ENCODE peak calls at places on chromosomes 13 and 19, in seven cellular contexts. Y, F, D, B, W, S and N are unnamed samples.

GRCh38 chr19:41341669-41342490 is 11.8 kb downstream of the TGFB1 start:
- DNase-seq in Y (no peak), F (no peak), D (no peak), B (no peak), W (no peak), S (no peak), N (no peak)

GRCh38 chr19:41705393-41706174 is 2.8 kb upstream of the CEACAM5 start:
- DNase-seq in Y (peak), F (no peak), D (peak), B (no peak), W (peak), S (peak), N (no peak)

GRCh38 chr19:13997637-13997962 is 8.5 kb downstream of the RFX1 start:
- DNase-seq in Y (no peak), F (no peak), D (no peak), B (no peak), W (no peak), S (no peak), N (no peak)

GRCh38 chr19:6479836-6480398 is 1.7 kb downstream of the DENND1C start:
- DNase-seq in Y (no peak), F (no peak), D (no peak), B (no peak), W (no peak), S (no peak), N (no peak)

GRCh38 chr19:5308471-5309437 is 31.9 kb downstream of the PTPRS start:
- DNase-seq in Y (peak), F (peak), D (no peak), B (peak), W (peak), S (no peak), N (peak)

GRCh38 chr13:74134777-74135305 is 637 bp upstream of the KLF12 start:
- DNase-seq in Y (no peak), F (no peak), D (peak), B (no peak), W (peak), S (no peak), N (no peak)

GRCh38 chr19:16518483-16519229 is 22.5 kb downstream of the C19orf44 start:
- DNase-seq in Y (no peak), F (no peak), D (no peak), B (no peak), W (no peak), S (no peak), N (no peak)

GRCh38 chr19:38193445-38193844 is 30.6 kb downstream of the DPF1 start:
- DNase-seq in Y (no peak), F (no peak), D (no peak), B (no peak), W (no peak), S (no peak), N (no peak)

GRCh38 chr19:49767380-49767779 is 579 bp downstream of the AP2A1 start:
- DNase-seq in Y (no peak), F (no peak), D (no peak), B (no peak), W (no peak), S (no peak), N (no peak)

GRCh38 chr19:32866564-32867265 is 2.9 kb downstream of the SLC7A9 start:
- DNase-seq in Y (no peak), F (no peak), D (no peak), B (no peak), W (peak), S (no peak), N (no peak)

GRCh38 chr13:48782429-48782840 is 128.7 kb downstream of the CYSLTR2 start:
- DNase-seq in Y (no peak), F (no peak), D (no peak), B (no peak), W (no peak), S (no peak), N (no peak)

GRCh38 chr19:40623403-40624239 is 22.5 kb downstream of the LTBP4 start:
- DNase-seq in Y (peak), F (no peak), D (no peak), B (no peak), W (no peak), S (no peak), N (no peak)

GRCh38 chr19:3338541-3339181 is 27.7 kb upstream of the NFIC start:
- DNase-seq in Y (no peak), F (no peak), D (peak), B (no peak), W (peak), S (peak), N (no peak)

GRCh38 chr13:83622422-83622784 is 259.9 kb downstream of the SLITRK1 start:
- DNase-seq in Y (no peak), F (no peak), D (no peak), B (no peak), W (no peak), S (no peak), N (no peak)

GRCh38 chr13:57073983-57074382 is 66.7 kb upstream of the PRR20A start:
- DNase-seq in Y (no peak), F (no peak), D (no peak), B (no peak), W (no peak), S (no peak), N (no peak)

GRCh38 chr13:65260938-65261880 is 1968.9 kb downstream of the PCDH9 start:
- DNase-seq in Y (no peak), F (no peak), D (no peak), B (no peak), W (no peak), S (no peak), N (no peak)

GRCh38 chr13:68023838-68024581 is 793.9 kb upstream of the PCDH9 start:
- DNase-seq in Y (no peak), F (no peak), D (no peak), B (no peak), W (no peak), S (no peak), N (no peak)

GRCh38 chr13:101059803-101060202 is 356.5 kb downstream of the NALCN start:
- DNase-seq in Y (no peak), F (no peak), D (no peak), B (no peak), W (no peak), S (no peak), N (no peak)

GRCh38 chr19:48474084-48474592 is 5.0 kb downstream of the CYTH2 start:
- DNase-seq in Y (no peak), F (no peak), D (no peak), B (no peak), W (no peak), S (no peak), N (no peak)

GRCh38 chr13:26983533-26984315 is 187.9 kb downstream of the USP12 start:
- DNase-seq in Y (no peak), F (no peak), D (no peak), B (no peak), W (peak), S (no peak), N (no peak)

GRCh38 chr13:30429721-30430694 is 7.7 kb downstream of the UBE2L5 start:
- DNase-seq in Y (peak), F (peak), D (peak), B (no peak), W (no peak), S (no peak), N (no peak)

GRCh38 chr19:40598918-40599307 is 2.3 kb upstream of the LTBP4 start:
- DNase-seq in Y (no peak), F (no peak), D (no peak), B (no peak), W (peak), S (no peak), N (no peak)

GRCh38 chr13:49655906-49656305 is 27.6 kb downstream of the ARL11 start:
- DNase-seq in Y (peak), F (no peak), D (no peak), B (no peak), W (no peak), S (no peak), N (no peak)

GRCh38 chr13:30696278-30697176 is 38.8 kb upstream of the ALOX5AP start:
- DNase-seq in Y (peak), F (no peak), D (peak), B (no peak), W (peak), S (no peak), N (peak)

GRCh38 chr13:25882732-25883357 is 169.0 kb downstream of the SHISA2 start:
- DNase-seq in Y (no peak), F (no peak), D (no peak), B (no peak), W (no peak), S (peak), N (no peak)

GRCh38 chr13:27631156-27631555 is 9.5 kb downstream of the POLR1D start:
- DNase-seq in Y (no peak), F (no peak), D (no peak), B (no peak), W (no peak), S (no peak), N (no peak)

GRCh38 chr19:45011959-45012358 is 10.7 kb downstream of the RELB start:
- DNase-seq in Y (no peak), F (no peak), D (no peak), B (no peak), W (no peak), S (no peak), N (no peak)

GRCh38 chr19:30519607-30520205 is 147.5 kb downstream of the ZNF536 start:
- DNase-seq in Y (no peak), F (no peak), D (no peak), B (no peak), W (no peak), S (no peak), N (no peak)

GRCh38 chr13:45833242-45833641 is 18.3 kb downstream of the SIAH3 start:
- DNase-seq in Y (no peak), F (no peak), D (no peak), B (no peak), W (no peak), S (no peak), N (no peak)

GRCh38 chr13:48908381-48909087 is 67.2 kb upstream of the FNDC3A start:
- DNase-seq in Y (peak), F (peak), D (no peak), B (no peak), W (no peak), S (no peak), N (no peak)

GRCh38 chr19:51750381-51751124 is 1.1 kb downstream of the FPR1 start:
- DNase-seq in Y (peak), F (no peak), D (no peak), B (no peak), W (no peak), S (no peak), N (no peak)

GRCh38 chr13:52793507-52793906 is 53.9 kb upstream of the CNMD start:
- DNase-seq in Y (no peak), F (no peak), D (no peak), B (no peak), W (no peak), S (no peak), N (no peak)

GRCh38 chr13:26784704-26785639 is 24.4 kb upstream of the GPR12 start:
- DNase-seq in Y (no peak), F (no peak), D (peak), B (no peak), W (no peak), S (no peak), N (no peak)

GRCh38 chr19:46670874-46671273 is 9.9 kb upstream of the DACT3 start:
- DNase-seq in Y (no peak), F (no peak), D (no peak), B (no peak), W (no peak), S (no peak), N (no peak)

GRCh38 chr19:14434543-14435319 is 1.6 kb downstream of the PKN1 start:
- DNase-seq in Y (peak), F (peak), D (peak), B (peak), W (peak), S (peak), N (no peak)

GRCh38 chr19:1445185-1445931 is 4.6 kb upstream of the APC2 start:
- DNase-seq in Y (peak), F (no peak), D (peak), B (peak), W (no peak), S (peak), N (peak)

GRCh38 chr13:37058801-37059135 is 720 bp downstream of the SUPT20H start:
- DNase-seq in Y (no peak), F (peak), D (peak), B (no peak), W (no peak), S (peak), N (no peak)

GRCh38 chr19:2032296-2032941 is 16.9 kb upstream of the BTBD2 start:
- DNase-seq in Y (peak), F (peak), D (peak), B (peak), W (peak), S (peak), N (peak)

GRCh38 chr13:44132710-44133109 is 240.9 kb upstream of the SERP2 start:
- DNase-seq in Y (peak), F (no peak), D (no peak), B (no peak), W (peak), S (no peak), N (peak)